ENCODE peak calls at places on chromosomes 5 and 9, in four cellular contexts. One of them, this sample, is unnamed.

GRCh38 chr5:115351356-115352195 is 55.1 kb upstream of the CCDC112 start:
- DNase-seq in posterior cingulate gyrus: no peak
- DNase-seq in SK-N-DZ: no peak
- DNase-seq in activated CD8-positive, alpha-beta memory T cell treated with anti-CD3 and anti-CD28 coated beads for 1 hour: no peak
- DNase-seq in this sample: no peak

GRCh38 chr5:168118042-168118668 is 173.3 kb upstream of the WWC1 start:
- DNase-seq in activated CD8-positive, alpha-beta memory T cell treated with anti-CD3 and anti-CD28 coated beads for 1 hour: no peak
- DNase-seq in SK-N-DZ: peak; percentile 20
- DNase-seq in posterior cingulate gyrus: no peak
- DNase-seq in this sample: no peak

GRCh38 chr5:15243301-15244020 is 256.5 kb upstream of the FBXL7 start:
- DNase-seq in SK-N-DZ: no peak
- DNase-seq in posterior cingulate gyrus: no peak
- DNase-seq in activated CD8-positive, alpha-beta memory T cell treated with anti-CD3 and anti-CD28 coated beads for 1 hour: no peak
- DNase-seq in this sample: no peak

GRCh38 chr5:55584398-55585265 is 49.9 kb upstream of the PLPP1 start:
- DNase-seq in posterior cingulate gyrus: no peak
- DNase-seq in SK-N-DZ: no peak
- DNase-seq in activated CD8-positive, alpha-beta memory T cell treated with anti-CD3 and anti-CD28 coated beads for 1 hour: no peak
- DNase-seq in this sample: no peak

GRCh38 chr5:71938886-71939285 is 168.4 kb upstream of the MAP1B start:
- DNase-seq in activated CD8-positive, alpha-beta memory T cell treated with anti-CD3 and anti-CD28 coated beads for 1 hour: no peak
- DNase-seq in SK-N-DZ: peak; percentile 71
- DNase-seq in posterior cingulate gyrus: peak; percentile 15
- DNase-seq in this sample: no peak

GRCh38 chr5:159198063-159199036 is 11.0 kb downstream of the RNF145 start:
- DNase-seq in posterior cingulate gyrus: no peak
- DNase-seq in SK-N-DZ: no peak
- DNase-seq in activated CD8-positive, alpha-beta memory T cell treated with anti-CD3 and anti-CD28 coated beads for 1 hour: no peak
- DNase-seq in this sample: no peak

GRCh38 chr9:133803028-133803585 is 65.0 kb upstream of the SARDH start:
- DNase-seq in SK-N-DZ: no peak
- DNase-seq in activated CD8-positive, alpha-beta memory T cell treated with anti-CD3 and anti-CD28 coated beads for 1 hour: no peak
- DNase-seq in posterior cingulate gyrus: no peak
- DNase-seq in this sample: no peak

GRCh38 chr5:141100243-141100805 is at the start of gene PCDHB3:
- DNase-seq in activated CD8-positive, alpha-beta memory T cell treated with anti-CD3 and anti-CD28 coated beads for 1 hour: no peak
- DNase-seq in SK-N-DZ: no peak
- DNase-seq in posterior cingulate gyrus: peak; percentile 63
- DNase-seq in this sample: no peak

GRCh38 chr5:149932445-149933350 is 11.9 kb downstream of the PDE6A start:
- DNase-seq in SK-N-DZ: no peak
- DNase-seq in posterior cingulate gyrus: no peak
- DNase-seq in activated CD8-positive, alpha-beta memory T cell treated with anti-CD3 and anti-CD28 coated beads for 1 hour: no peak
- DNase-seq in this sample: no peak

GRCh38 chr5:176625966-176626875 is 4.1 kb downstream of the SNCB start:
- DNase-seq in posterior cingulate gyrus: no peak
- DNase-seq in activated CD8-positive, alpha-beta memory T cell treated with anti-CD3 and anti-CD28 coated beads for 1 hour: no peak
- DNase-seq in SK-N-DZ: no peak
- DNase-seq in this sample: no peak

GRCh38 chr9:76716270-76716669 is 48.0 kb upstream of the PCA3 start:
- DNase-seq in SK-N-DZ: no peak
- DNase-seq in posterior cingulate gyrus: no peak
- DNase-seq in activated CD8-positive, alpha-beta memory T cell treated with anti-CD3 and anti-CD28 coated beads for 1 hour: no peak
- DNase-seq in this sample: no peak

GRCh38 chr9:13970018-13970417 is 343.9 kb downstream of the NFIB start:
- DNase-seq in activated CD8-positive, alpha-beta memory T cell treated with anti-CD3 and anti-CD28 coated beads for 1 hour: no peak
- DNase-seq in SK-N-DZ: no peak
- DNase-seq in posterior cingulate gyrus: no peak
- DNase-seq in this sample: no peak

GRCh38 chr9:132892383-132892782 is 13.7 kb downstream of the SPACA9 start:
- DNase-seq in posterior cingulate gyrus: no peak
- DNase-seq in activated CD8-positive, alpha-beta memory T cell treated with anti-CD3 and anti-CD28 coated beads for 1 hour: no peak
- DNase-seq in SK-N-DZ: no peak
- DNase-seq in this sample: no peak

GRCh38 chr5:173881811-173882575 is 6.2 kb upstream of the CPEB4 start:
- DNase-seq in activated CD8-positive, alpha-beta memory T cell treated with anti-CD3 and anti-CD28 coated beads for 1 hour: no peak
- DNase-seq in SK-N-DZ: peak; percentile 30
- DNase-seq in posterior cingulate gyrus: no peak
- DNase-seq in this sample: no peak

GRCh38 chr9:126411948-126412284 is 85.3 kb downstream of the MVB12B start:
- DNase-seq in posterior cingulate gyrus: no peak
- DNase-seq in SK-N-DZ: no peak
- DNase-seq in activated CD8-positive, alpha-beta memory T cell treated with anti-CD3 and anti-CD28 coated beads for 1 hour: no peak
- DNase-seq in this sample: no peak

GRCh38 chr9:122053951-122054350 is 39.2 kb downstream of the TTLL11 start:
- DNase-seq in SK-N-DZ: no peak
- DNase-seq in activated CD8-positive, alpha-beta memory T cell treated with anti-CD3 and anti-CD28 coated beads for 1 hour: no peak
- DNase-seq in posterior cingulate gyrus: no peak
- DNase-seq in this sample: no peak

GRCh38 chr5:72199681-72200080 is 92.4 kb downstream of the MAP1B start:
- DNase-seq in activated CD8-positive, alpha-beta memory T cell treated with anti-CD3 and anti-CD28 coated beads for 1 hour: no peak
- DNase-seq in SK-N-DZ: no peak
- DNase-seq in posterior cingulate gyrus: no peak
- DNase-seq in this sample: no peak

GRCh38 chr5:34483442-34484033 is 172.6 kb upstream of the RAI14 start:
- DNase-seq in posterior cingulate gyrus: peak; percentile 47
- DNase-seq in SK-N-DZ: no peak
- DNase-seq in activated CD8-positive, alpha-beta memory T cell treated with anti-CD3 and anti-CD28 coated beads for 1 hour: no peak
- DNase-seq in this sample: peak; percentile 36

GRCh38 chr9:91187311-91187964 is 174.3 kb downstream of the AUH start:
- DNase-seq in activated CD8-positive, alpha-beta memory T cell treated with anti-CD3 and anti-CD28 coated beads for 1 hour: no peak
- DNase-seq in SK-N-DZ: no peak
- DNase-seq in posterior cingulate gyrus: no peak
- DNase-seq in this sample: no peak

GRCh38 chr5:53643445-53643844 is 83.0 kb downstream of the NDUFS4 start:
- DNase-seq in activated CD8-positive, alpha-beta memory T cell treated with anti-CD3 and anti-CD28 coated beads for 1 hour: no peak
- DNase-seq in posterior cingulate gyrus: no peak
- DNase-seq in SK-N-DZ: no peak
- DNase-seq in this sample: no peak

GRCh38 chr5:165525268-165525667 is 2019.8 kb downstream of the MAT2B start:
- DNase-seq in activated CD8-positive, alpha-beta memory T cell treated with anti-CD3 and anti-CD28 coated beads for 1 hour: no peak
- DNase-seq in SK-N-DZ: no peak
- DNase-seq in posterior cingulate gyrus: no peak
- DNase-seq in this sample: no peak

GRCh38 chr9:133089271-133089671 is 27.5 kb downstream of the CEL start:
- DNase-seq in activated CD8-positive, alpha-beta memory T cell treated with anti-CD3 and anti-CD28 coated beads for 1 hour: no peak
- DNase-seq in SK-N-DZ: peak; percentile 64
- DNase-seq in posterior cingulate gyrus: no peak
- DNase-seq in this sample: no peak

GRCh38 chr5:9361835-9362234 is 184.0 kb downstream of the SEMA5A start:
- DNase-seq in posterior cingulate gyrus: peak; percentile 65
- DNase-seq in activated CD8-positive, alpha-beta memory T cell treated with anti-CD3 and anti-CD28 coated beads for 1 hour: no peak
- DNase-seq in SK-N-DZ: peak; percentile 49
- DNase-seq in this sample: no peak

GRCh38 chr9:95854386-95855015 is 21.0 kb upstream of the ERCC6L2 start:
- DNase-seq in activated CD8-positive, alpha-beta memory T cell treated with anti-CD3 and anti-CD28 coated beads for 1 hour: no peak
- DNase-seq in posterior cingulate gyrus: no peak
- DNase-seq in SK-N-DZ: no peak
- DNase-seq in this sample: no peak

GRCh38 chr5:123125953-123126352 is 36.9 kb downstream of the PRDM6 start:
- DNase-seq in activated CD8-positive, alpha-beta memory T cell treated with anti-CD3 and anti-CD28 coated beads for 1 hour: no peak
- DNase-seq in SK-N-DZ: no peak
- DNase-seq in posterior cingulate gyrus: no peak
- DNase-seq in this sample: no peak

GRCh38 chr9:137827908-137828526 is 49.6 kb upstream of the CACNA1B start:
- DNase-seq in SK-N-DZ: no peak
- DNase-seq in activated CD8-positive, alpha-beta memory T cell treated with anti-CD3 and anti-CD28 coated beads for 1 hour: no peak
- DNase-seq in posterior cingulate gyrus: no peak
- DNase-seq in this sample: no peak

GRCh38 chr5:135753990-135754389 is 80.5 kb upstream of the SLC25A48 start:
- DNase-seq in activated CD8-positive, alpha-beta memory T cell treated with anti-CD3 and anti-CD28 coated beads for 1 hour: no peak
- DNase-seq in posterior cingulate gyrus: no peak
- DNase-seq in SK-N-DZ: no peak
- DNase-seq in this sample: no peak

GRCh38 chr9:113454914-113455761 is 8.4 kb upstream of the RGS3 start:
- DNase-seq in activated CD8-positive, alpha-beta memory T cell treated with anti-CD3 and anti-CD28 coated beads for 1 hour: no peak
- DNase-seq in posterior cingulate gyrus: no peak
- DNase-seq in SK-N-DZ: peak; percentile 27
- DNase-seq in this sample: no peak

GRCh38 chr5:111254613-111255012 is 30.4 kb downstream of the CAMK4 start:
- DNase-seq in activated CD8-positive, alpha-beta memory T cell treated with anti-CD3 and anti-CD28 coated beads for 1 hour: no peak
- DNase-seq in posterior cingulate gyrus: no peak
- DNase-seq in SK-N-DZ: peak; percentile 17
- DNase-seq in this sample: no peak

This sample was measured in occipital lobe.